ENCODE peak calls at places on chromosome 1, in seven cellular contexts. K, N, F, Y, S, A and V are unnamed samples.

GRCh38 chr1:42973799-42974198 is 15.1 kb upstream of the SLC2A1 start:
- DNase-seq in K (no peak), N (no peak), F (no peak), Y (no peak), S (no peak), A (no peak), V (no peak)

GRCh38 chr1:41387667-41388091 is 26.4 kb downstream of the FOXO6 start:
- DNase-seq in K (peak), N (peak), F (peak), Y (peak), S (no peak), A (peak), V (peak)

GRCh38 chr1:178172939-178173338 is 79.0 kb downstream of the RASAL2 start:
- DNase-seq in K (peak), N (no peak), F (peak), Y (peak), S (no peak), A (peak), V (no peak)

GRCh38 chr1:153670257-153670858 is 435 bp downstream of the ILF2 start:
- DNase-seq in K (no peak), N (no peak), F (no peak), Y (no peak), S (no peak), A (no peak), V (no peak)

GRCh38 chr1:92404661-92405060 is 82.1 kb downstream of the GFI1 start:
- DNase-seq in K (peak), N (no peak), F (peak), Y (peak), S (no peak), A (peak), V (no peak)

GRCh38 chr1:230819976-230820375 is 48.3 kb downstream of the C1orf198 start:
- DNase-seq in K (no peak), N (no peak), F (no peak), Y (no peak), S (no peak), A (no peak), V (no peak)

GRCh38 chr1:214296860-214297699 is 16.1 kb downstream of the SMYD2 start:
- DNase-seq in K (peak), N (peak), F (peak), Y (peak), S (no peak), A (peak), V (no peak)

GRCh38 chr1:241235236-241235897 is 121.6 kb downstream of the RGS7 start:
- DNase-seq in K (no peak), N (no peak), F (no peak), Y (peak), S (no peak), A (no peak), V (peak)

GRCh38 chr1:14880456-14881316 is 272.9 kb upstream of the TMEM51 start:
- DNase-seq in K (peak), N (no peak), F (peak), Y (no peak), S (no peak), A (peak), V (no peak)

GRCh38 chr1:17437260-17438175 is 2.0 kb downstream of the RCC2 start:
- DNase-seq in K (peak), N (no peak), F (peak), Y (peak), S (no peak), A (peak), V (peak)

GRCh38 chr1:7519861-7520408 is 251.2 kb upstream of the VAMP3 start:
- DNase-seq in K (no peak), N (no peak), F (no peak), Y (no peak), S (no peak), A (no peak), V (no peak)

GRCh38 chr1:7516892-7517291 is 254.2 kb upstream of the VAMP3 start:
- DNase-seq in K (no peak), N (no peak), F (no peak), Y (no peak), S (no peak), A (no peak), V (no peak)

GRCh38 chr1:7519181-7519860 is 251.8 kb upstream of the VAMP3 start:
- DNase-seq in K (no peak), N (no peak), F (no peak), Y (no peak), S (no peak), A (no peak), V (no peak)

GRCh38 chr1:7517611-7518330 is 253.3 kb upstream of the VAMP3 start:
- DNase-seq in K (no peak), N (no peak), F (no peak), Y (no peak), S (no peak), A (no peak), V (no peak)

GRCh38 chr1:7518411-7518810 is 252.7 kb upstream of the VAMP3 start:
- DNase-seq in K (no peak), N (no peak), F (no peak), Y (no peak), S (no peak), A (no peak), V (no peak)
- H3K18ac ChIP-seq in K (no peak), N (no peak), F (no peak), Y (no peak), S (no peak), A (no peak), V (peak)

DNA sequence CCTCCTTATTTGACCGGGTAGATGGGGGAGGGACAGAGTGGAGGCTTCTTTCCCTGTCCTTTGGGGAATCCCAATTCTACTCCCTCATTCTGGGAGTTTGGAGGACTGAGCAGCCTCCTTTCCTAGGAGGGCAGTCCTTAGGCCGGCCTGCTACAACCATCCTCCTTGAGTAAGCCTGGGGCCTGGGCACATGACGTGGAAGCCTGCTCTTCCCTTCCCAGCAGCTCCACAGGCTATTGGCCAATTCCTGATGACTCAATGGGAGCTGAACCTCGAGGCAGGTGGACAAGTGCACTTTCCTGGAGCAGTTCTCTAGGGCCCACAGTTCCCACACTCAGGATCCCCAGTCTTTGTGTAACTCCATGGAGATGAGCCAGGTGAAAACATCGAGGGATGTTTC is 3.1 kb downstream of the KCNA10 start:
- DNase-seq in K (peak), N (no peak), F (peak), Y (no peak), S (no peak), A (no peak), V (no peak)
- H2BK5ac ChIP-seq in K (no peak), N (no peak), F (no peak), Y (no peak), S (peak), A (no peak), V (peak)

DNA sequence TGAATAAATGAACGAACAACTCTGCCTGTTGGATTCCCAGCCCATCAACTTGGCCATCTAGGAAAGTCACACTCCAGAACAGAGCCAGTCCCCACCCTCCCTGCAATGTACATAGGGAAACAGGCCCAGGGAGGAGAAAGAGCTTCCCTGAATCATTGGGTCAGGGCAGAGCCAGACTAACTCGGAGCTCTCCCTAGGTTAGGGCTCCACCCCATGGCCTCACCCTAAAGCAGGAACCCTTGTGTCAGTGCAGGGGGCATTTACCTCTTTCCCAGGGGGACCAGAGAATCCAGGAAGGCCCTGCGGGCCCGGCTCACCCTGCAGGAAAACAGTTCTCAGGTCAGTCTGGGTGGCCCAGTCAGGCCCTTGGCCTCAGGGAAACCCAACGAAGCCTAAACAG is 11.6 kb downstream of the COL9A2 start:
- DNase-seq in K (no peak), N (peak), F (no peak), Y (no peak), S (no peak), A (no peak), V (no peak)
- H3K27ac ChIP-seq in K (peak), N (no peak), F (no peak), Y (no peak), S (no peak), A (no peak), V (no peak)

GRCh38 chr1:210726621-210727020 is 397.9 kb downstream of the HHAT start:
- DNase-seq in K (peak), N (peak), F (peak), Y (peak), S (peak), A (peak), V (peak)
- H3K18ac ChIP-seq in K (no peak), N (no peak), F (no peak), Y (no peak), S (no peak), A (no peak), V (no peak)